ENCODE peak calls at places on chromosomes 12 and 14, in nine cellular contexts. L is iris pigment epithelial cell, I is NCI-H460, H is Caco-2, F is T-cell, M is AML-193, T is OCI-M1, P is Daoy, J is T-helper 1 cell. C is an unnamed sample.

GRCh38 chr12:92629349-92630065 is 73.3 kb upstream of the PLEKHG7 start:
- DNase-seq in L (peak; percentile 72), I (no peak), H (no peak), F (no peak), M (no peak), T (no peak), P (peak; percentile 45), J (no peak), C (peak; percentile 27)

GRCh38 chr12:131132118-131132892 is 178.6 kb downstream of the ADGRD1 start:
- DNase-seq in L (peak; percentile 48), I (peak; percentile 70), H (peak; percentile 87), F (peak; percentile 72), M (peak; percentile 4), T (peak; percentile 49), P (peak; percentile 84), J (peak; percentile 58), C (peak; percentile 75)

GRCh38 chr12:62950317-62950716 is 15.4 kb upstream of the PPM1H start:
- DNase-seq in L (no peak), I (no peak), H (no peak), F (no peak), M (no peak), T (no peak), P (no peak), J (no peak), C (no peak)

GRCh38 chr12:124827588-124828184 is 36.0 kb downstream of the SCARB1 start:
- DNase-seq in L (no peak), I (no peak), H (peak; percentile 55), F (no peak), M (no peak), T (no peak), P (no peak), J (no peak), C (no peak)

GRCh38 chr14:84312551-84312950 is 1217.4 kb upstream of the FLRT2 start:
- DNase-seq in L (no peak), I (no peak), H (no peak), F (no peak), M (no peak), T (no peak), P (no peak), J (no peak), C (no peak)

GRCh38 chr14:80211143-80212024 is at the start of gene DIO2:
- DNase-seq in L (peak; percentile 54), I (peak; percentile 45), H (no peak), F (no peak), M (no peak), T (no peak), P (peak; percentile 16), J (no peak), C (no peak)

GRCh38 chr14:69260979-69261605 is 1.1 kb downstream of the GALNT16 start:
- DNase-seq in L (no peak), I (no peak), H (peak; percentile 77), F (no peak), M (no peak), T (no peak), P (peak; percentile 37), J (no peak), C (no peak)

GRCh38 chr12:45369065-45369464 is 153.2 kb downstream of the ANO6 start:
- DNase-seq in L (peak; percentile 82), I (no peak), H (no peak), F (no peak), M (no peak), T (peak; percentile 69), P (no peak), J (no peak), C (no peak)

GRCh38 chr14:32073537-32074189 is 3.4 kb upstream of the ARHGAP5 start:
- DNase-seq in L (peak; percentile 86), I (peak; percentile 82), H (peak; percentile 77), F (peak; percentile 57), M (peak; percentile 73), T (peak; percentile 87), P (peak; percentile 72), J (peak; percentile 24), C (no peak)

GRCh38 chr14:39488600-39488999 is 56.4 kb upstream of the FBXO33 start:
- DNase-seq in L (no peak), I (no peak), H (no peak), F (no peak), M (no peak), T (no peak), P (no peak), J (no peak), C (no peak)

GRCh38 chr14:72855913-72856312 is 38.0 kb downstream of the DPF3 start:
- DNase-seq in L (peak; percentile 62), I (no peak), H (no peak), F (no peak), M (no peak), T (no peak), P (peak; percentile 42), J (no peak), C (no peak)

GRCh38 chr12:127355061-127355820 is 911.7 kb upstream of the TMEM132C start:
- DNase-seq in L (no peak), I (no peak), H (peak; percentile 19), F (no peak), M (no peak), T (peak; percentile 68), P (peak; percentile 54), J (no peak), C (no peak)

GRCh38 chr12:13538136-13538535 is 341.6 kb downstream of the EMP1 start:
- DNase-seq in L (no peak), I (no peak), H (no peak), F (no peak), M (no peak), T (no peak), P (no peak), J (no peak), C (no peak)

GRCh38 chr12:15546102-15546701 is 223.9 kb downstream of the PTPRO start:
- DNase-seq in L (no peak), I (no peak), H (no peak), F (peak; percentile 40), M (peak; percentile 81), T (peak; percentile 77), P (no peak), J (peak; percentile 10), C (no peak)

GRCh38 chr12:62919827-62920226 is 15.1 kb downstream of the PPM1H start:
- DNase-seq in L (peak; percentile 77), I (no peak), H (no peak), F (no peak), M (no peak), T (no peak), P (peak; percentile 70), J (no peak), C (no peak)

GRCh38 chr14:58426819-58427288 is 477 bp downstream of the TIMM9 start:
- DNase-seq in L (peak; percentile 56), I (no peak), H (peak; percentile 75), F (peak; percentile 22), M (peak; percentile 75), T (peak; percentile 85), P (peak; percentile 73), J (peak; percentile 29), C (peak; percentile 37)

GRCh38 chr12:96907681-96908163 is 665 bp downstream of the NEDD1 start:
- DNase-seq in L (peak; percentile 41), I (peak; percentile 11), H (peak; percentile 36), F (peak; percentile 10), M (peak; percentile 21), T (peak; percentile 68), P (peak; percentile 26), J (no peak), C (no peak)

GRCh38 chr12:107027304-107028053 is 40.5 kb upstream of the MTERF2 start:
- DNase-seq in L (peak; percentile 98), I (peak; percentile 82), H (peak; percentile 34), F (peak; percentile 8), M (no peak), T (no peak), P (peak; percentile 80), J (no peak), C (no peak)

GRCh38 chr14:39025810-39026627 is 77.0 kb downstream of the SEC23A start:
- DNase-seq in L (peak; percentile 85), I (no peak), H (peak; percentile 59), F (no peak), M (peak; percentile 63), T (no peak), P (no peak), J (no peak), C (no peak)

GRCh38 chr12:6792522-6793201 is 3.3 kb downstream of the CD4 start:
- DNase-seq in L (no peak), I (no peak), H (no peak), F (peak; percentile 65), M (peak; percentile 81), T (peak; percentile 19), P (no peak), J (peak; percentile 21), C (peak; percentile 42)

GRCh38 chr12:25957898-25958253 is 606 bp upstream of the RASSF8 start:
- DNase-seq in L (peak; percentile 82), I (no peak), H (no peak), F (no peak), M (no peak), T (peak; percentile 19), P (peak; percentile 83), J (no peak), C (no peak)

GRCh38 chr12:119613319-119613936 is 19.9 kb downstream of the TMEM233 start:
- DNase-seq in L (peak; percentile 52), I (peak; percentile 49), H (no peak), F (no peak), M (no peak), T (no peak), P (peak; percentile 77), J (no peak), C (no peak)

GRCh38 chr14:68967459-68967940 is 11.6 kb downstream of the ACTN1 start:
- DNase-seq in L (no peak), I (no peak), H (no peak), F (no peak), M (no peak), T (no peak), P (peak; percentile 3), J (no peak), C (no peak)

GRCh38 chr14:35991356-35991755 is 165.2 kb downstream of the BRMS1L start:
- DNase-seq in L (no peak), I (no peak), H (no peak), F (no peak), M (no peak), T (no peak), P (no peak), J (no peak), C (no peak)

GRCh38 chr12:33710548-33710947 is 270.9 kb upstream of the SYT10 start:
- DNase-seq in L (no peak), I (no peak), H (no peak), F (no peak), M (no peak), T (no peak), P (no peak), J (no peak), C (no peak)

GRCh38 chr12:45725631-45726593 is 3.6 kb upstream of the ARID2 start:
- DNase-seq in L (peak; percentile 64), I (peak; percentile 59), H (peak; percentile 51), F (peak; percentile 34), M (peak; percentile 69), T (peak; percentile 80), P (peak; percentile 33), J (no peak), C (no peak)

GRCh38 chr12:108618079-108618952 is 15.4 kb downstream of the SELPLG start:
- DNase-seq in L (peak; percentile 79), I (peak; percentile 63), H (peak; percentile 86), F (peak; percentile 79), M (peak; percentile 55), T (peak; percentile 84), P (peak; percentile 91), J (peak; percentile 71), C (peak; percentile 92)

GRCh38 chr12:32777159-32777558 is 21.5 kb upstream of the YARS2 start:
- DNase-seq in L (no peak), I (no peak), H (no peak), F (no peak), M (no peak), T (no peak), P (no peak), J (no peak), C (no peak)

GRCh38 chr12:52280796-52281560 is 6.5 kb downstream of the KRT86 start:
- DNase-seq in L (peak; percentile 96), I (peak; percentile 100), H (peak; percentile 65), F (no peak), M (no peak), T (peak; percentile 43), P (peak; percentile 94), J (no peak), C (no peak)

GRCh38 chr14:95025218-95025617 is 132.1 kb downstream of the DICER1 start:
- DNase-seq in L (no peak), I (no peak), H (no peak), F (no peak), M (no peak), T (no peak), P (peak; percentile 32), J (no peak), C (peak; percentile 17)

GRCh38 chr14:60981626-60982455 is 796 bp downstream of the SLC38A6 start:
- DNase-seq in L (peak; percentile 85), I (peak; percentile 45), H (peak; percentile 8), F (no peak), M (no peak), T (peak; percentile 71), P (peak; percentile 70), J (no peak), C (no peak)

C was measured in mesothelial cell of epicardium.